ENCODE peak calls at places on chromosomes 11 and 22, in four cellular contexts. N is GM12878, V is RWPE1, T is iPS-NIHi11. F is an unnamed sample.

GRCh38 chr22:49570032-49570848 is 257.4 kb downstream of the BRD1 start:
- DNase-seq in T (no peak), V (no peak), N (no peak), F (no peak)

GRCh38 chr11:11409916-11410315 is 56.9 kb upstream of the CSNK2A3 start:
- DNase-seq in V (no peak), T (no peak), N (no peak), F (no peak)

GRCh38 chr11:86370922-86371614 is 3.6 kb upstream of the CCDC81 start:
- DNase-seq in V (peak), N (no peak), T (no peak), F (no peak)

GRCh38 chr22:20999350-21000214 is 2.3 kb downstream of the THAP7 start:
- DNase-seq in V (no peak), T (no peak), N (no peak), F (no peak)

GRCh38 chr22:20959578-20960461 is 7.2 kb upstream of the AIFM3 start:
- DNase-seq in T (no peak), N (no peak), V (no peak), F (no peak)

GRCh38 chr22:33983558-33983957 is 63.3 kb upstream of the LARGE1 start:
- DNase-seq in V (no peak), T (no peak), N (no peak), F (no peak)

GRCh38 chr22:32539631-32540449 is 65.2 kb downstream of the FBXO7 start:
- DNase-seq in T (no peak), N (peak), V (no peak), F (no peak)

GRCh38 chr22:27581688-27582087 is 219.9 kb downstream of the MN1 start:
- DNase-seq in V (no peak), N (no peak), T (no peak), F (no peak)

GRCh38 chr11:102546923-102547471 is 16.4 kb upstream of the MMP7 start:
- DNase-seq in V (no peak), N (peak), T (no peak), F (no peak)

GRCh38 chr11:17600316-17601205 is 53.5 kb downstream of the OTOG start:
- DNase-seq in V (no peak), N (no peak), T (no peak), F (no peak)

GRCh38 chr11:37223962-37224361 is 625.9 kb upstream of the RAG2 start:
- DNase-seq in V (no peak), T (no peak), N (no peak), F (no peak)

GRCh38 chr11:3222941-3223905 is 4.6 kb upstream of the MRGPRG start:
- DNase-seq in T (peak), V (no peak), N (no peak), F (no peak)